ENCODE peak calls at places on chromosomes 16 and 17, in eight cellular contexts. N is IMR-90; Q is aorta; P is CD8-positive, alpha-beta T cell; A is cardiac muscle cell; G is uterus; X is CD8-positive, alpha-beta memory T cell; D is PC-3. I is an unnamed sample.
A peak's percentile ranks its signal among the peaks of the same experiment; 100 is the strongest.

GRCh38 chr16:10122546-10122945 is 59.7 kb downstream of the GRIN2A start:
- DNase-seq in G (no peak), X (no peak), A (no peak), N (no peak), D (peak; percentile 31), Q (no peak), P (no peak), I (peak; percentile 68)

GRCh38 chr16:89187337-89188063 is 12.8 kb downstream of the SLC22A31 start:
- DNase-seq in A (peak; percentile 41), P (no peak), Q (peak; percentile 50), X (peak; percentile 69), D (no peak), G (no peak), N (no peak), I (peak; percentile 63)

GRCh38 chr16:11460820-11461594 is 115.7 kb downstream of the RMI2 start:
- DNase-seq in P (no peak), D (no peak), X (no peak), A (no peak), Q (no peak), G (no peak), N (no peak), I (no peak)

GRCh38 chr17:35002876-35003551 is 22.7 kb downstream of the LIG3 start:
- DNase-seq in X (no peak), G (no peak), D (peak; percentile 64), N (peak; percentile 76), A (peak; percentile 78), P (no peak), Q (no peak), I (no peak)

GRCh38 chr17:65228734-65229390 is 91.7 kb downstream of the RGS9 start:
- DNase-seq in N (peak; percentile 22), X (peak; percentile 60), Q (no peak), G (no peak), D (peak; percentile 41), P (no peak), A (peak; percentile 93), I (peak; percentile 67)

GRCh38 chr17:13385481-13385907 is 216.2 kb downstream of the HS3ST3A1 start:
- DNase-seq in D (peak; percentile 22), X (no peak), P (no peak), A (peak; percentile 34), G (no peak), Q (no peak), N (peak; percentile 22), I (no peak)

GRCh38 chr17:64147110-64148016 is 17.4 kb upstream of the ERN1 start:
- DNase-seq in X (no peak), A (peak; percentile 51), N (no peak), P (no peak), G (no peak), Q (no peak), D (peak; percentile 52), I (peak; percentile 70)

GRCh38 chr17:29107933-29108805 is 65.2 kb downstream of the PIPOX start:
- DNase-seq in A (no peak), Q (no peak), D (peak; percentile 50), N (no peak), G (no peak), X (no peak), P (no peak), I (no peak)

GRCh38 chr17:38554430-38555350 is 51.1 kb downstream of the SRCIN1 start:
- DNase-seq in X (no peak), P (no peak), N (peak; percentile 14), Q (no peak), G (no peak), A (peak; percentile 69), D (peak; percentile 77), I (no peak)

GRCh38 chr17:29592850-29593545 is at the start of gene ANKRD13B:
- DNase-seq in A (no peak), X (no peak), N (no peak), P (no peak), G (peak; percentile 55), Q (peak; percentile 72), D (no peak), I (peak; percentile 85)

GRCh38 chr17:47376247-47376646 is 52.5 kb downstream of the EFCAB13 start:
- DNase-seq in D (no peak), G (no peak), A (no peak), X (no peak), P (no peak), Q (no peak), N (no peak), I (no peak)

GRCh38 chr17:17830740-17831207 is 6.0 kb downstream of the SREBF1 start:
- DNase-seq in D (no peak), G (no peak), P (no peak), Q (no peak), X (no peak), A (no peak), N (no peak), I (no peak)

GRCh38 chr17:3974138-3974687 is 10.0 kb upstream of the ATP2A3 start:
- DNase-seq in X (no peak), D (no peak), G (no peak), Q (peak; percentile 46), N (no peak), A (no peak), P (no peak), I (peak; percentile 50)

GRCh38 chr17:661509-661908 is 53.1 kb downstream of the VPS53 start:
- DNase-seq in N (no peak), P (no peak), Q (no peak), D (no peak), X (no peak), A (no peak), G (no peak), I (no peak)

GRCh38 chr16:8103649-8104289 is 486.5 kb downstream of the TMEM114 start:
- DNase-seq in P (no peak), G (no peak), A (no peak), Q (no peak), X (no peak), D (no peak), N (no peak), I (no peak)

GRCh38 chr16:19075511-19075910 is 8.1 kb downstream of the COQ7 start:
- DNase-seq in Q (no peak), X (no peak), D (no peak), A (no peak), N (no peak), P (no peak), G (no peak), I (no peak)

GRCh38 chr16:47018223-47018891 is 44.9 kb upstream of the DNAJA2 start:
- DNase-seq in D (peak; percentile 70), A (peak; percentile 18), N (peak; percentile 10), X (peak; percentile 56), P (no peak), Q (no peak), G (no peak), I (peak; percentile 74)

GRCh38 chr16:35344012-35344762 is 1884.8 kb downstream of the TP53TG3F start:
- DNase-seq in X (no peak), P (no peak), N (no peak), A (no peak), Q (no peak), D (no peak), G (no peak), I (no peak)

GRCh38 chr16:35342012-35342411 is 1882.6 kb downstream of the TP53TG3F start:
- DNase-seq in A (no peak), P (no peak), D (no peak), X (no peak), G (no peak), N (no peak), Q (no peak), I (no peak)

GRCh38 chr16:35339337-35339736 is 1879.9 kb downstream of the TP53TG3F start:
- DNase-seq in D (no peak), Q (no peak), X (no peak), G (no peak), A (no peak), N (no peak), P (no peak), I (no peak)
- H3K9me3 ChIP-seq in D (peaks cover 3% of the 10 kb centered on the region), Q (no peaks in the 10 kb centered on the region), X (no peaks in the 10 kb centered on the region), G (no peaks in the 10 kb centered on the region), A (peaks cover 3% of the 10 kb centered on the region), N (peaks cover 9% of the 10 kb centered on the region), P (no peaks in the 10 kb centered on the region), I (peaks cover 71% of the 10 kb centered on the region)

GRCh38 chr17:74464730-74465377 is 1.6 kb upstream of the CD300A start:
- DNase-seq in G (no peak), X (no peak), A (no peak), Q (peak; percentile 4), N (no peak), P (no peak), D (no peak), I (no peak)

GRCh38 chr17:74466111-74466784 is at the start of gene CD300A:
- DNase-seq in D (no peak), P (no peak), A (no peak), X (no peak), N (no peak), G (no peak), Q (peak; percentile 86), I (no peak)

GRCh38 chr17:74467221-74467951 is 952 bp downstream of the CD300A start:
- DNase-seq in Q (peak; percentile 65), X (no peak), D (no peak), G (no peak), N (no peak), P (no peak), A (no peak), I (no peak)

GRCh38 chr17:74465378-74466110 is 890 bp upstream of the CD300A start:
- DNase-seq in D (no peak), X (no peak), N (no peak), Q (peak; percentile 48), A (no peak), P (no peak), G (no peak), I (no peak)

DNA sequence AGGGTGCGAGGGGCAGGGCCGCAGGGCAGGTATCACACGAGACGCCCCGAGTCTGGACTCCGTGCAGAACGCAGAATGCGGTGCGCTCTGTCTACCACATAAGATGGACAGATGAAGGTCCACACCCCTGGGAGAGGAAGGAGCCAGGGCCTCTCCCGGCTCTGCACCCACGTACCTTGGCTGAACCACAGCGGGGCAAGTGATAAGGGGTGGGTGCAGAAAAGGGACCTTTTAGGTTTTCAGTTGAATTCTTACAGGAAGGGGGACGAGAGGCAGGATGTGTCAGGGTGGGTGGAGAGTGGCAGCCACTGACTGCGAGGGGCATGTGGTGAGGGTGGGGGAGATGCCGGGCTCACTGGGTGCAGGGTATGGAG is 338 bp downstream of the CD300A start:
- DNase-seq in G (no peak), N (no peak), A (no peak), X (peak; percentile 58), D (no peak), Q (no peak), P (no peak), I (no peak)
- H3K27me3 ChIP-seq in G (no peaks in the 10 kb centered on the region), N (no peaks in the 10 kb centered on the region), A (peaks cover 15% of the 10 kb centered on the region), X (no peaks in the 10 kb centered on the region), D (peaks cover 12% of the 10 kb centered on the region), Q (no peaks in the 10 kb centered on the region), P (no peaks in the 10 kb centered on the region), I (no peaks in the 10 kb centered on the region)

DNA sequence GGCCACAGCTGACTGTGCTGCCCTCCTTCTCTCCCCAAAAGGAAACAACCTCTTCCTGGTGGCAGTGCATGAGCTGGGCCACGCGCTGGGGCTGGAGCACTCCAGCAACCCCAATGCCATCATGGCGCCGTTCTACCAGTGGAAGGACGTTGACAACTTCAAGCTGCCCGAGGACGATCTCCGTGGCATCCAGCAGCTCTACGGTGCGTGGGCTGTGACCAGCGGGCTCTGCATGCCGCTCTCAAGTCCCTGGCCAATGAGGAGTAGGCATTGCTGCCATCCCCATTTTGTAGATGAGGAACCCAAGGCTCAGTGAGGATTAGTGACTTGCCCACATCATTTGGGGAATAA is 14.9 kb downstream of the MMP15 start:
- DNase-seq in Q (no peak), X (no peak), G (no peak), P (no peak), D (no peak), N (no peak), A (no peak), I (no peak)
- H3K36me3 ChIP-seq in Q (no peaks in the 10 kb centered on the region), X (no peaks in the 10 kb centered on the region), G (no peaks in the 10 kb centered on the region), P (no peaks in the 10 kb centered on the region), D (no peaks in the 10 kb centered on the region), N (no peaks in the 10 kb centered on the region), A (peaks cover 73% of the 10 kb centered on the region), I (peaks cover 68% of the 10 kb centered on the region)

GRCh38 chr16:31913668-31914067 is 40.1 kb downstream of the ZNF267 start:
- DNase-seq in A (no peak), G (no peak), Q (no peak), P (no peak), X (no peak), D (no peak), N (no peak), I (no peak)
- H3K9me3 ChIP-seq in A (peaks cover 33% of the 10 kb centered on the region), G (no peaks in the 10 kb centered on the region), Q (peaks cover 23% of the 10 kb centered on the region), P (peaks cover 71% of the 10 kb centered on the region), X (peaks cover 75% of the 10 kb centered on the region), D (peaks cover 90% of the 10 kb centered on the region), N (peaks cover 44% of the 10 kb centered on the region), I (peaks cover 100% of the 10 kb centered on the region)

I was measured in endodermal cell.